ENCODE peak calls at places on chromosome 16, in four cellular contexts. A is PC-3, Z is BE2C, Y is Peyer's patch. P is an unnamed sample.

GRCh38 chr16:29904947-29905346 is 4.7 kb downstream of the ASPHD1 start:
- DNase-seq in A (no peak), Z (no peak), Y (no peak), P (no peak)

GRCh38 chr16:82004651-82005490 is 6.4 kb downstream of the SDR42E1 start:
- DNase-seq in A (no peak), Z (no peak), Y (no peak), P (no peak)

GRCh38 chr16:57950382-57950781 is 20.5 kb downstream of the CNGB1 start:
- DNase-seq in A (no peak), Z (no peak), Y (peak; percentile 15), P (no peak)

GRCh38 chr16:35506898-35507194 is 2047.4 kb downstream of the TP53TG3F start:
- DNase-seq in A (no peak), Z (no peak), Y (no peak), P (no peak)

GRCh38 chr16:67451704-67452435 is 20.9 kb downstream of the HSD11B2 start:
- DNase-seq in A (no peak), Z (no peak), Y (peak; percentile 63), P (no peak)

GRCh38 chr16:70754874-70755600 is 45.9 kb downstream of the VAC14 start:
- DNase-seq in A (no peak), Z (no peak), Y (no peak), P (no peak)

GRCh38 chr16:49488336-49488735 is 114.7 kb downstream of the C16orf78 start:
- DNase-seq in A (no peak), Z (no peak), Y (no peak), P (no peak)

GRCh38 chr16:66551362-66551761 is 1.0 kb upstream of the CKLF start:
- DNase-seq in A (peak; percentile 37), Z (peak; percentile 51), Y (no peak), P (peak; percentile 74)

GRCh38 chr16:51907680-51908079 is 639.3 kb downstream of the TOX3 start:
- DNase-seq in A (no peak), Z (no peak), Y (no peak), P (peak; percentile 14)

GRCh38 chr16:58336332-58337089 is 41.7 kb upstream of the PRSS54 start:
- DNase-seq in A (peak; percentile 87), Z (peak; percentile 79), Y (peak; percentile 85), P (peak; percentile 90)

GRCh38 chr16:31356566-31357323 is 1.8 kb downstream of the ITGAX start:
- DNase-seq in A (no peak), Z (no peak), Y (no peak), P (peak; percentile 17)

GRCh38 chr16:4795828-4796572 is 831 bp downstream of the SMIM22 start:
- DNase-seq in A (no peak), Z (no peak), Y (no peak), P (no peak)

GRCh38 chr16:10136916-10137315 is 45.3 kb downstream of the GRIN2A start:
- DNase-seq in A (no peak), Z (no peak), Y (no peak), P (no peak)

GRCh38 chr16:7990864-7991263 is 599.4 kb downstream of the TMEM114 start:
- DNase-seq in A (no peak), Z (no peak), Y (no peak), P (no peak)

GRCh38 chr16:17368951-17369350 is 101.8 kb downstream of the XYLT1 start:
- DNase-seq in A (no peak), Z (no peak), Y (no peak), P (no peak)

GRCh38 chr16:4053663-4054479 is 62.4 kb downstream of the ADCY9 start:
- DNase-seq in A (peak; percentile 39), Z (no peak), Y (no peak), P (peak; percentile 74)

GRCh38 chr16:65153365-65154105 is 31.7 kb upstream of the CDH11 start:
- DNase-seq in A (peak; percentile 2), Z (no peak), Y (no peak), P (no peak)

GRCh38 chr16:54240180-54241125 is 46.1 kb downstream of the IRX3 start:
- DNase-seq in A (no peak), Z (no peak), Y (no peak), P (no peak)

GRCh38 chr16:71895679-71896385 is 501 bp downstream of the IST1 start:
- DNase-seq in A (peak; percentile 9), Z (no peak), Y (peak; percentile 66), P (peak; percentile 23)

GRCh38 chr16:71645450-71645849 is 19.5 kb downstream of the MARVELD3 start:
- DNase-seq in A (peak; percentile 50), Z (peak; percentile 29), Y (no peak), P (peak; percentile 48)

GRCh38 chr16:13767215-13767614 is 152.7 kb upstream of the ERCC4 start:
- DNase-seq in A (no peak), Z (no peak), Y (no peak), P (no peak)

GRCh38 chr16:11345040-11345862 is at the start of gene RMI2:
- DNase-seq in A (peak; percentile 93), Z (peak; percentile 98), Y (peak; percentile 98), P (peak; percentile 97)

GRCh38 chr16:67872131-67872630 is 671 bp upstream of the EDC4 start:
- DNase-seq in A (no peak), Z (no peak), Y (no peak), P (no peak)

GRCh38 chr16:10181196-10182162 is 749 bp downstream of the GRIN2A start:
- DNase-seq in A (peak; percentile 59), Z (peak; percentile 54), Y (peak; percentile 75), P (no peak)

GRCh38 chr16:49462989-49463371 is 89.4 kb downstream of the C16orf78 start:
- DNase-seq in A (no peak), Z (no peak), Y (no peak), P (no peak)

GRCh38 chr16:83769397-83770008 is 38.3 kb upstream of the HSBP1 start:
- DNase-seq in A (no peak), Z (no peak), Y (no peak), P (no peak)

GRCh38 chr16:14354561-14355351 is 275.3 kb downstream of the PARN start:
- DNase-seq in A (no peak), Z (no peak), Y (no peak), P (no peak)

GRCh38 chr16:66193543-66194229 is 172.8 kb upstream of the CDH5 start:
- DNase-seq in A (no peak), Z (no peak), Y (no peak), P (no peak)

GRCh38 chr16:3292604-3293003 is 9.3 kb downstream of the ZNF263 start:
- DNase-seq in A (peak; percentile 20), Z (no peak), Y (no peak), P (no peak)

GRCh38 chr16:21302454-21302853 is 24.4 kb upstream of the CRYM start:
- DNase-seq in A (no peak), Z (no peak), Y (no peak), P (peak; percentile 3)

GRCh38 chr16:75491876-75492275 is 3.4 kb downstream of the CHST6 start:
- DNase-seq in A (peak; percentile 40), Z (peak; percentile 88), Y (no peak), P (peak; percentile 56)

GRCh38 chr16:75965504-75966374 is 239.4 kb upstream of the CPHXL start:
- DNase-seq in A (peak; percentile 53), Z (no peak), Y (no peak), P (no peak)

GRCh38 chr16:67884684-67885083 is at the start of gene NRN1L:
- DNase-seq in A (peak; percentile 77), Z (peak; percentile 97), Y (peak; percentile 75), P (peak; percentile 83)

GRCh38 chr16:85753559-85753958 is 2.7 kb upstream of the C16orf74 start:
- DNase-seq in A (peak; percentile 55), Z (no peak), Y (no peak), P (no peak)

GRCh38 chr16:85752511-85753420 is 1.9 kb upstream of the C16orf74 start:
- DNase-seq in A (peak; percentile 58), Z (peak; percentile 81), Y (peak; percentile 64), P (peak; percentile 49)

GRCh38 chr16:85750021-85750826 is 672 bp downstream of the C16orf74 start:
- DNase-seq in A (peak; percentile 54), Z (peak; percentile 43), Y (no peak), P (peak; percentile 52)

GRCh38 chr16:85750827-85751641 is at the start of gene C16orf74:
- DNase-seq in A (peak; percentile 71), Z (peak; percentile 63), Y (peak; percentile 67), P (peak; percentile 38)

DNA sequence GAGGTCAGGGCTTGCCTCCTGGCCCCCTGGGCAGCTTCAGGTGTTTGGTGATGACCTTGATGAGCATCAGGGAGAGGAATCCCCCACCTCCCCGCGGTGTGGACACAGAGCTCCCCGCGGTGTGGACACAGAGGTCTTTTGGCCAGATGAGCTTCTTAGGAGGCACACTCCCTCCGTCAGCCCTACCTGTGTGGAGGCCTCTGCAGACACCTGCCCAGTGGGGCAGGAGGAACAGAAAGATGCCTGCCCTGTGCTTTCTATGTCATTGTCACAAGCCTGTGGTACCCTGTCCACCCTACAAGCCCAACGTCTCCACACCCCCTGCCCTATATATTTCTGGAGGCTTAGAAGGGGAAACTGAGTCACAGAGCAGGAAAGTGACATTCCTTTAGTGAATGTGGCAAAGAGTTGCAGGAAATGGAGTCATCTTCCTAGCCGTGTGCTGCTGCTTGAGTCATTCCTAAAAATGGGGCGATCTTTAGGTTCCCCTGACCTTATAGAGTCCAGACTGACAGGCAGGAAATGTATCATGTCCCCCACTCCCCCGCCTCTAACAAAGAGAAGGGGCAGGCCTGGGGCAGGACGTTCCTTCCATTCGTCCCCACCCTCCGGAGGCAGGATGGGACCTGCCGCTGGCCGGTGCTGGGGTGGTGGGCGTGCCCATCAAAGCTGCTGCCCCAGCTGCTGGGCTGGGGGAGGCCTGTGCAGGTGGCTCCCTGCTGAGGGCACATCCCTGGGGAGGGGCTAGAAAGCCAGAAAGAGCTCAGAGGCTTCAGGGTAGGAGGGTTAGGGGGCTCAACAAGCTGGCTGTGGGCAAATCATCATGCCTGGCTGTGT is 987 bp upstream of the C16orf74 start:
- DNase-seq in A (peak; percentile 68), Z (no peak), Y (no peak), P (no peak)
- H3K27me3 ChIP-seq in A (no peaks in the 10 kb centered on the region), Z (peaks cover 18% of the 10 kb centered on the region), Y (no peaks in the 10 kb centered on the region), P (no peaks in the 10 kb centered on the region)

DNA sequence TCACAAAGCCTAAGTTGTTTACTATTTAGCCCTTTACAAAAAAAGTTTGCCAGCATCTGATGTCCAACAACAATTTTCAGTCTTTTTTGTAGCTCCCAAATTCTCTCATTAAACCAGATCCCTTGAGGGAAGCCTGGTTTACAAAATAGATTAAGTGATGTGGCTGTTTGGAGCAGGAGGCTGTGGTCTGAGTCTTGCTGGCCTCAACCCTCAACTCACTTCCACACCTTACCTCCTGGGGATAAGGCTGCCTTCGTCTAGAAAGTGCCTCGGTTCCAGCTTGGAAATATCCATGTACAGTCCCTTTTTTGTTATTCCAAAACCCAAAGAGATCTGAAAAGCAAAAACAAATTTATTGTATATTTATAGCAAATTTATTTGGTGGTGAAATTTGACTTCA is 138.4 kb downstream of the WWOX start:
- DNase-seq in A (no peak), Z (no peak), Y (no peak), P (no peak)
- H3K4me1 ChIP-seq in A (peaks cover 3% of the 10 kb centered on the region), Z (no peaks in the 10 kb centered on the region), Y (no peaks in the 10 kb centered on the region), P (no peaks in the 10 kb centered on the region)

DNA sequence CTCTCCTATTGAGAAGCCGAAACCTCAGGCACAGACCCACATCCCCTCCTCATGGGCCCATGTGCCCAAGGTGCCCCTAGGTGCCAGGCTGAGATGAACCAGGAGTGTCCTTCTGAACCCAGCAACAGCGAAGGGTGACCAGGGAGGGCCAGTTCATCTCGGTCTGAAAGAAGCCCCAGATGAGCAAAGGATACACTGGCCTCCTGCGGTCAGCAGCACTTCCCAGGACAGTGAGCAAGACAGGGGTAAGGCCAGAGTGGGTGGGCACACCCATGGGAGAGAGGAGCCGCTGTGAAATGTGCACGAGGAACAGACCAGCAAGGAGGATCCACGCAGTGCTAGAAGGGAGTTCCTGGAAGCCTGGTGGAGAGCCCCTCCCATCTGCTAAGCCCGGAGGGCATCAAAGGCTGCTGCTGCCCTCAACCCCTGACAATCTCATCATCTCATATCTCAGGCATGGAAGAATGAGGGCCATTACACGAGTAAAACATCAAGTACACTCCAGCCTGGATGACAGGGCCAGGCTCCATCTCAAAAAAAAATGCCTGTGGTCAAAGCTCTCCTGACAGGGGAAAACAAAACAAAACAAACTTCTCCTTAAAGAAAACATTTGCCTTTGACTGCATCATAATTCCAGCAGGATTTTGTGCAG is 3.3 kb upstream of the HBZ start:
- DNase-seq in A (no peak), Z (peak; percentile 55), Y (no peak), P (peak; percentile 51)
- H3K27me3 ChIP-seq in A (no peaks in the 10 kb centered on the region), Z (no peaks in the 10 kb centered on the region), Y (no peaks in the 10 kb centered on the region), P (no peaks in the 10 kb centered on the region)

GRCh38 chr16:1691276-1691675 is 13.2 kb downstream of the JPT2 start:
- DNase-seq in A (peak; percentile 70), Z (no peak), Y (no peak), P (no peak)
- H3K4me1 ChIP-seq in A (peaks cover 63% of the 10 kb centered on the region), Z (no peaks in the 10 kb centered on the region), Y (no peaks in the 10 kb centered on the region), P (no peaks in the 10 kb centered on the region)

P was measured in SJCRH30.